ENCODE peak calls at places on chromosomes 11 and 22, in six cellular contexts. S is mammary epithelial cell, R is fibroblast of lung, M is transverse colon, Q is left ventricle myocardium inferior, B is lower lobe of right lung. A is an unnamed sample. For H3K4me1, the result is how much of the 10 kb centered on the place peaks cover.

GRCh38 chr11:85313741-85314140 is 313.4 kb downstream of the DLG2 start:
- DNase-seq in S (no peak), R (no peak), M (no peak), Q (no peak), B (no peak), A (no peak)

GRCh38 chr11:33557201-33557600 is 143.4 kb downstream of the C11orf91 start:
- DNase-seq in S (peak), R (no peak), M (no peak), Q (no peak), B (no peak), A (no peak)

GRCh38 chr11:70104419-70104818 is 26.3 kb downstream of the ANO1 start:
- DNase-seq in S (no peak), R (no peak), M (no peak), Q (no peak), B (no peak), A (no peak)

GRCh38 chr11:116458546-116458945 is 314.2 kb downstream of the BUD13 start:
- DNase-seq in S (no peak), R (no peak), M (no peak), Q (no peak), B (no peak), A (no peak)

GRCh38 chr11:124837491-124837856 is 27.8 kb upstream of the ROBO3 start:
- DNase-seq in S (peak), R (peak), M (no peak), Q (no peak), B (no peak), A (peak)

GRCh38 chr22:39362271-39362670 is 12.5 kb downstream of the SYNGR1 start:
- DNase-seq in S (no peak), R (no peak), M (no peak), Q (no peak), B (no peak), A (peak)

GRCh38 chr22:49025791-49026475 is 801.7 kb downstream of the BRD1 start:
- DNase-seq in S (no peak), R (no peak), M (no peak), Q (no peak), B (peak), A (peak)

GRCh38 chr22:32964411-32965057 is 93.6 kb downstream of the SYN3 start:
- DNase-seq in S (peak), R (no peak), M (no peak), Q (no peak), B (no peak), A (no peak)

GRCh38 chr11:128467610-128468041 is 119.7 kb downstream of the ETS1 start:
- DNase-seq in S (peak), R (peak), M (no peak), Q (no peak), B (no peak), A (peak)

GRCh38 chr11:58560842-58561241 is 14.8 kb downstream of the LPXN start:
- DNase-seq in S (no peak), R (no peak), M (no peak), Q (no peak), B (no peak), A (no peak)

GRCh38 chr11:114081641-114082414 is 22.3 kb downstream of the ZBTB16 start:
- DNase-seq in S (no peak), R (peak), M (no peak), Q (no peak), B (no peak), A (peak)

GRCh38 chr11:68142028-68142412 is 20.8 kb upstream of the CHKA start:
- DNase-seq in S (no peak), R (no peak), M (no peak), Q (no peak), B (peak), A (no peak)

GRCh38 chr22:46104170-46104880 is 46.0 kb upstream of the PPARA start:
- DNase-seq in S (peak), R (no peak), M (no peak), Q (no peak), B (no peak), A (no peak)
- H3K4me1 ChIP-seq in S (half or more), R (half or more), M (half or more), Q (half or more), B (half or more), A (half or more)

DNA sequence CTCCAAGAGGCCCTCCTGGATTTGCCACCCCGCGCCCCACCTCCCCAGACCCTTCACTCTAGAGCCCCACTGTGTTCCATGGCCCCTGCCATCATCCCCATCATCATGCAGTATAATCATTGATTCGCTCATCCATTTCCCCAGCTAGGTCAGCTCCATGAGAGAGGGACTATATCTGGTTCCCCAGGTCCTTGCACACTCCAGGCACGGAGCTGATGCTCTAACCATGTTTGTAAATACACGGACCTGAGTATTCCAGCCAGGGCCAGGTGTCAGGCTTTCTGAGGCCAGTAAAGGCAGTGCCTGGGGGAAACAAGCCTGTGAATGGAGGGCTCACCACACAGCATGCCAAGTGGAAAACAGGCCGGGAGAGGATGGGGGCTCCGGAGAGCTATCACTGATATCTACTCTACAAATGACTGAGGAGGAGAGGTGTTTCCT is 27.1 kb upstream of the OAF start:
- DNase-seq in S (no peak), R (no peak), M (no peak), Q (no peak), B (no peak), A (peak)
- H3K4me1 ChIP-seq in S (under half), R (under half), M (half or more), Q (half or more), B (under half), A (under half)

GRCh38 chr11:65496304-65497140 is 2.3 kb upstream of the MALAT1 start:
- DNase-seq in S (no peak), R (peak), M (no peak), Q (no peak), B (no peak), A (peak)
- H3K4me1 ChIP-seq in S (half or more), R (under half), M (half or more), Q (half or more), B (half or more), A (half or more)

GRCh38 chr11:64870176-64870892 is 8.1 kb downstream of the EHD1 start:
- DNase-seq in S (peak), R (peak), M (peak), Q (no peak), B (no peak), A (peak)

GRCh38 chr11:64874841-64875240 is 3.6 kb downstream of the EHD1 start:
- DNase-seq in S (no peak), R (no peak), M (no peak), Q (no peak), B (no peak), A (no peak)

GRCh38 chr11:64870893-64871849 is 7.2 kb downstream of the EHD1 start:
- DNase-seq in S (no peak), R (no peak), M (peak), Q (no peak), B (no peak), A (no peak)

GRCh38 chr11:64874308-64874707 is 4.1 kb downstream of the EHD1 start:
- DNase-seq in S (peak), R (no peak), M (peak), Q (no peak), B (no peak), A (no peak)

DNA sequence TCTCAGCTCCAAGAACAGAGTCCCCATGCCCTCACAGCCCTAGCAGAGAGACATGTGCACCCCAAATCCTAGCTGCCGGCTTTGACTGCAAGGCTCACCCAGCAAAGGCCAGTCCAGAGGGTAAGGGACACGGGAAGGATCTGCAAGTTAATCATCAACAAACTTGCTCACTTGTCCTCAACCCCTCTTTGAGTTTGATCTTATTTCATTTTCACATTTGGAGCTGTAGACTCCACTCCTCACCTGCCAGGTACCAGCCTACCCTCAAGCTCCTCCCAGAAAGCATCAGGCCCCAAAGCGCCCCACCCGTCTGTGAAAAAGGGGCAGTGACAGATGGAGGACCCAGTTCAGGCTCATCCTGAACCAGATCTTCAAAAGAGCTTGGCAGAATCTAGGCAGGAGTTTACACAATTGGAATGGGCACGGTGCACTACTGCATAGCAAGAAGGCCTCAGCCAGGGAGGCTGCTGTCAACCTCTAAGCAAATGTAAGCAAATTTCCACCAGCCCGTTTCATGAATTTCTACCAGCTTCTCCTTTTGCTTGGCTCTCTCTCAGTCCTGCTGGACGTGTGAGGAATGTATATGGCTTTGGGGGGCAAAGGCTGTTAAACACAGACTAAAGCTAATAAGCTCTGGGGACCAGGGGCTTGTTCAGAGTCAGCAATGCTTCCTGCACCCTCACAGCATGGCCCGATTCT is 5.5 kb downstream of the EHD1 start:
- DNase-seq in S (no peak), R (no peak), M (peak), Q (no peak), B (no peak), A (no peak)
- H3K4me1 ChIP-seq in S (half or more), R (under half), M (half or more), Q (half or more), B (half or more), A (under half)

GRCh38 chr22:29385305-29385704 is 3.1 kb downstream of the AP1B1 start:
- DNase-seq in S (no peak), R (no peak), M (no peak), Q (no peak), B (no peak), A (no peak)
- H3K4me1 ChIP-seq in S (under half), R (under half), M (half or more), Q (half or more), B (half or more), A (under half)

DNA sequence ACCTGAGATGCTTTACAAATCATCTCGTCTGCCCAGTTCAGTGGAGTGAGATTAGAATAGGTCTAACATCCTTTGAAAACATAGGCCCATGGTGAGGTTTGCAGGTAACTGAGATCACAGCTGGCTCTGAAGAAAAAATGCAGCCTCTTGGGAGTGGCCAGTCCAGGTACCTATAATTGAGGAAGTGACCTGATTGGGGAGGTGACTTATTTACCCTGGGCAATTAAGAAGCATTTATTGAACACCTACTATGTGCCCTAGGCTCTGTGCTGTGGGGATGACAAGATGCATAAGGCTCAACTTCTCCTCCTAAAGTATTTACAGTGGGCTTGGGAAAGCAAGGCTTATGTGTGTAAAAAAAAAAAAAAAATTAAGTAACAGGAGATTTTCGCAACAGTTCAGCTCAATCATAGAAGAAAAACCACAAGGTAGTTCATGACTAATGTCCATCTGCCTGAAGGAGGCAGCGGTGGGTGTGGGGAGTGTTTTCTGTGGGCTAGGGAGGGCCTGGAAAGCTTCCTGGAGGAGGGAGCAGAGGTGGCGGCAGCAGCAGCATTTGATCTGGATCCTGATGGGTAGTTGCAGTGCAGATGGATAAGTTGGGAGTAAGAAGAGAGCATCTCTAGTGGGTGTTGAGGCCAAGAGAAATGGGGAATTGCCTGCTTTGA is 16.1 kb downstream of the MICAL2 start:
- DNase-seq in S (peak), R (peak), M (no peak), Q (no peak), B (peak), A (peak)
- H3K4me1 ChIP-seq in S (half or more), R (under half), M (half or more), Q (half or more), B (half or more), A (half or more)

A was measured in osteoblast.